ENCODE peak calls at places on chromosomes 16 and 17, in five cellular contexts. R is prostate gland, V is esophagus squamous epithelium, G is tibial nerve, Y is stomach. I is an unnamed sample.

GRCh38 chr16:55540221-55540620 is 26.3 kb upstream of the CAPNS2 start:
- DNase-seq in R (no peak), V (no peak), G (no peak), Y (no peak), I (no peak)

GRCh38 chr16:15482068-15482747 is 47.8 kb downstream of the BMERB1 start:
- DNase-seq in R (peak; percentile 4), V (no peak), G (no peak), Y (peak; percentile 57), I (peak; percentile 56)

GRCh38 chr17:76432712-76433336 is 20.1 kb downstream of the UBE2O start:
- DNase-seq in R (no peak), V (no peak), G (no peak), Y (no peak), I (no peak)

GRCh38 chr16:57539072-57539796 is 2.9 kb upstream of the CCDC102A start:
- DNase-seq in R (no peak), V (no peak), G (no peak), Y (no peak), I (no peak)

GRCh38 chr16:55045329-55046145 is 114.9 kb downstream of the IRX5 start:
- DNase-seq in R (no peak), V (no peak), G (no peak), Y (no peak), I (no peak)

GRCh38 chr17:47295874-47296255 is 27.9 kb upstream of the EFCAB13 start:
- DNase-seq in R (no peak), V (no peak), G (no peak), Y (no peak), I (no peak)

GRCh38 chr16:24950275-24950674 is 64.9 kb downstream of the ARHGAP17 start:
- DNase-seq in R (no peak), V (no peak), G (no peak), Y (no peak), I (no peak)

GRCh38 chr17:70420876-70421445 is 251.6 kb downstream of the KCNJ2 start:
- DNase-seq in R (no peak), V (no peak), G (no peak), Y (no peak), I (no peak)

GRCh38 chr17:77696720-77697460 is 261.6 kb upstream of the TNRC6C start:
- DNase-seq in R (no peak), V (no peak), G (no peak), Y (no peak), I (no peak)

GRCh38 chr16:67284699-67285646 is 5.6 kb downstream of the PLEKHG4 start:
- DNase-seq in R (peak; percentile 36), V (no peak), G (no peak), Y (peak; percentile 61), I (peak; percentile 54)

GRCh38 chr17:40121886-40122465 is at the start of gene MSL1:
- DNase-seq in R (peak; percentile 85), V (no peak), G (peak; percentile 85), Y (peak; percentile 90), I (peak; percentile 84)

GRCh38 chr17:72683506-72684404 is 408.7 kb downstream of the SLC39A11 start:
- DNase-seq in R (peak; percentile 77), V (no peak), G (peak; percentile 12), Y (peak; percentile 38), I (peak; percentile 19)

GRCh38 chr17:72122668-72123495 is 2.1 kb downstream of the SOX9 start:
- DNase-seq in R (no peak), V (no peak), G (no peak), Y (peak; percentile 50), I (no peak)

GRCh38 chr16:80776856-80777255 is 27.5 kb downstream of the CDYL2 start:
- DNase-seq in R (no peak), V (no peak), G (no peak), Y (no peak), I (no peak)
- TF ChIP-seq POLR2A in R (no peak), V (no peak), G (no peak), Y (no peak), I (no peak)

GRCh38 chr16:19520861-19521331 is 1.0 kb downstream of the GDE1 start:
- DNase-seq in R (no peak), V (no peak), G (no peak), Y (peak; percentile 34), I (no peak)
- H3K4me3 ChIP-seq in R (peak overlapping the region; percentile 71), V (peak overlapping the region; percentile 91), G (peak overlapping the region; percentile 95), Y (peak overlapping the region; percentile 85), I (peak overlapping the region; percentile 89)

GRCh38 chr16:1909661-1910231 is 8.5 kb downstream of the HS3ST6 start:
- DNase-seq in R (no peak), V (no peak), G (no peak), Y (no peak), I (no peak)

GRCh38 chr16:1911467-1912214 is 6.6 kb downstream of the HS3ST6 start:
- DNase-seq in R (no peak), V (no peak), G (no peak), Y (no peak), I (no peak)

GRCh38 chr16:1914084-1914608 is 4.1 kb downstream of the HS3ST6 start:
- DNase-seq in R (no peak), V (no peak), G (no peak), Y (no peak), I (no peak)

GRCh38 chr16:1913327-1914083 is 4.7 kb downstream of the HS3ST6 start:
- DNase-seq in R (peak; percentile 28), V (no peak), G (no peak), Y (peak; percentile 83), I (no peak)

GRCh38 chr16:1912215-1912543 is 6.0 kb downstream of the HS3ST6 start:
- DNase-seq in R (no peak), V (no peak), G (no peak), Y (no peak), I (no peak)
- H3K4me1 ChIP-seq in R (no peaks in the 10 kb centered on the region), V (peaks cover 80% of the 10 kb centered on the region), G (no peaks in the 10 kb centered on the region), Y (peaks cover 6% of the 10 kb centered on the region), I (no peaks in the 10 kb centered on the region)

GRCh38 chr16:29996773-29997250 is 771 bp downstream of the INO80E start:
- DNase-seq in R (no peak), V (no peak), G (no peak), Y (no peak), I (no peak)

GRCh38 chr16:29993903-29994612 is 1.4 kb downstream of the HIRIP3 start:
- DNase-seq in R (no peak), V (no peak), G (no peak), Y (no peak), I (no peak)

GRCh38 chr16:29995330-29995910 is at the start of gene HIRIP3:
- DNase-seq in R (peak; percentile 75), V (peak; percentile 63), G (peak; percentile 74), Y (peak; percentile 90), I (peak; percentile 84)

GRCh38 chr16:29994613-29995329 is 646 bp downstream of the HIRIP3 start:
- DNase-seq in R (no peak), V (no peak), G (peak; percentile 39), Y (peak; percentile 78), I (no peak)

GRCh38 chr16:29995911-29996772 is at the start of gene INO80E:
- DNase-seq in R (peak; percentile 98), V (peak; percentile 83), G (peak; percentile 94), Y (peak; percentile 99), I (peak; percentile 98)
- TF ChIP-seq POLR2A in R (peak; percentile 43), V (peak; percentile 18), G (peak; percentile 61), Y (no peak), I (peak; percentile 64)

GRCh38 chr17:7043544-7044268 is at the start of gene SLC16A11:
- DNase-seq in R (no peak), V (no peak), G (no peak), Y (peak; percentile 59), I (no peak)

GRCh38 chr17:7046127-7046724 is 2.3 kb upstream of the SLC16A11 start:
- DNase-seq in R (peak; percentile 92), V (no peak), G (no peak), Y (peak; percentile 96), I (no peak)

GRCh38 chr17:7045492-7046126 is 1.7 kb upstream of the SLC16A11 start:
- DNase-seq in R (peak; percentile 55), V (no peak), G (peak; percentile 74), Y (peak; percentile 56), I (no peak)

GRCh38 chr17:7048968-7049367 is 5.1 kb upstream of the SLC16A11 start:
- DNase-seq in R (no peak), V (no peak), G (no peak), Y (no peak), I (no peak)

GRCh38 chr17:7047566-7047965 is 3.7 kb upstream of the SLC16A11 start:
- DNase-seq in R (no peak), V (no peak), G (no peak), Y (no peak), I (no peak)
- H3K4me3 ChIP-seq in R (peak overlapping the region; percentile 11), V (no peak overlapping the region), G (no peak overlapping the region), Y (no peak overlapping the region), I (no peak overlapping the region)

DNA sequence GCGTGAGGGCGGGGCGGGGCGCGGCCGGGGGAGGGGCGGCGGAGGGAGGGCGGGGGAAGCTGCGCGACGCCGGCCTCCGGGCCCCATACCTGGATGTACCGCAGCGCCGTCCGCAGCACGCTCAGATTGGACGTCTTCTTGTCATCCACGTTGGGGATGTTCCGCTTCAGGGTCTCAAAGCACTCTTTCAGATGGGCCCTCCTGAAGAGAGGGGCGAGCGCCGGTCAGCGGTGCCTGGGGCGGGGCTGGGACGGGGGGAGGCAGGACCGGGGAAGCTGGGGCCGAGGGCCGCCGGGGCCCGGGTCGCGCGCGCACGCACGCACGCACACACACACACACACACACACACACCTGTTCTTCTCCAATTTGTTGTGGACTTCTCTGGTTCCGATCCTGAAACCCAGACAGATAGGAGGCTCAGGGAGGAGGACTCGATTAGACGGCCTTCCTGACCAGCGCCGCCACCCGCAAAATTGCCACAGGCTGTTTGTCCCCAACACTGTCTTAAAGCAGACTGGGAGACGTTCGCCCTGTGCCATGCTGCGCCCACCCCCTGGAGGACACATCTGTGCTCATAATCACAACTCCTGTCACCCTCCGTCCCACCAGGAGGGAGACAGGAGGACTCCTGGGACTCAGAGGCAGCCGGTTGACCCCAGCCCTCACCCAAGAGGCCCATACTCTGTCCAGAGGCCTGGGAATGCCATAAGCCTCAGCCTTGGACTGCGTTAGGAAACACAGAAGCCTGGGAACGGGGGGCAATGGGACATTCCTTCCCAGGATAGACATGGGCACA is 6.7 kb downstream of the MNT start:
- DNase-seq in R (no peak), V (no peak), G (no peak), Y (no peak), I (no peak)
- H3K4me1 ChIP-seq in R (peaks cover 51% of the 10 kb centered on the region), V (peaks cover 87% of the 10 kb centered on the region), G (peaks cover 73% of the 10 kb centered on the region), Y (peaks cover 63% of the 10 kb centered on the region), I (peaks cover 73% of the 10 kb centered on the region)

GRCh38 chr16:53152321-53152720 is 97.5 kb downstream of the CHD9 start:
- DNase-seq in R (no peak), V (no peak), G (no peak), Y (no peak), I (no peak)
- TF ChIP-seq POLR2A in R (no peak), V (no peak), G (no peak), Y (no peak), I (no peak)

DNA sequence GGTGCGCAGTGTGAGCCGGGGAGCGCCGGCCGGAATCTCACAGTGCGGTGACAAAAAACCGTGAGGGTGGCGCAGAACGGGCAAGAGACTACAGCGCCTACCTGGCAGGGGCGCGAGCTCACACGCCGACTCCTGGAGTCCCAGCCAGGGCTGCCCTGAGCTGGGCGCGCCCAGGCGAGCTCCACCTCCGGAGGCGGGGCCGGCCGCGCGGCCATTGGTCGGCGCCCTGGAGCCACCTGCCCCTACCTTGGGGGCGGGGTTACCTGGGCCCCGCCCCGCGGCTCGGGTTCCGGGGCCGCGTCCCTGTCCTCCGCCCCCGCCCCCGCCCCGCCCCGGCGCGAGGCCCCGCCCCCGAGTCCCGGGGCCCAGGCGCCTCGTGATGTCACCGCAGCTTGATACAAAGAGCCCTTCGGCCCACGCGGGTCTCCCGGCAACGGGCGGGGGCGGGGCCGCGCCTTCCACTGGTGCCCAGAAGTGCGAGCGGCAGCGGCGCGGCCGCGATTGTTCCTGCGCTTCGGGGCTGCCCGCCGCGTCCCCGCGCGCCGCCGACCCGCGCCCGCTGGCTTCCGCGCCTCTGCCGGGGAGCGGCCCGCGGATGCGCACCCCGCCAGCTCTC is 96.3 kb downstream of the RAB11FIP4 start:
- DNase-seq in R (peak; percentile 95), V (peak; percentile 67), G (peak; percentile 54), Y (peak; percentile 97), I (peak; percentile 74)
- H3K4me3 ChIP-seq in R (peak overlapping the region; percentile 49), V (peak overlapping the region; percentile 86), G (peak overlapping the region; percentile 76), Y (peak overlapping the region; percentile 67), I (peak overlapping the region; percentile 61)